ENCODE peak calls at places on chromosomes 5 and 9, in four cellular contexts. U, W, A and C are unnamed samples.

GRCh38 chr5:56814963-56815656 is at the start of gene MAP3K1:
- DNase-seq in U (peak; percentile 95), W (peak; percentile 55), A (peak; percentile 74), C (peak; percentile 84)

GRCh38 chr9:129174724-129175514 is 3.1 kb downstream of the IER5L start:
- DNase-seq in A (peak; percentile 24), W (peak; percentile 95), U (peak; percentile 19), C (peak; percentile 26)

GRCh38 chr9:92764381-92764987 is at the start of gene BICD2:
- DNase-seq in W (no peak), U (no peak), A (no peak), C (no peak)

GRCh38 chr9:6930827-6931226 is 173.1 kb downstream of the KDM4C start:
- DNase-seq in A (no peak), U (no peak), W (no peak), C (no peak)

GRCh38 chr5:1349246-1349645 is 4.3 kb upstream of the CLPTM1L start:
- DNase-seq in W (no peak), A (no peak), U (no peak), C (no peak)

GRCh38 chr9:36328798-36329411 is 70.7 kb upstream of the GNE start:
- DNase-seq in U (peak; percentile 52), W (peak; percentile 48), A (peak; percentile 17), C (peak; percentile 62)

GRCh38 chr5:58184910-58185309 is 275.0 kb downstream of the PLK2 start:
- DNase-seq in A (no peak), W (no peak), U (no peak), C (no peak)

GRCh38 chr5:111296570-111296969 is 72.4 kb downstream of the CAMK4 start:
- DNase-seq in W (no peak), U (no peak), A (no peak), C (no peak)

GRCh38 chr9:617441-618085 is 223.9 kb upstream of the DMRT1 start:
- DNase-seq in A (no peak), W (no peak), U (no peak), C (no peak)

GRCh38 chr9:135581636-135582426 is 20.3 kb downstream of the PAEP start:
- DNase-seq in W (no peak), A (no peak), U (no peak), C (no peak)

GRCh38 chr5:84091400-84091799 is 293.3 kb downstream of the EDIL3 start:
- DNase-seq in W (no peak), U (peak; percentile 38), A (no peak), C (peak; percentile 57)

GRCh38 chr9:34628656-34629491 is at the start of gene ARID3C:
- DNase-seq in U (peak; percentile 6), W (no peak), A (peak; percentile 34), C (peak; percentile 40)

GRCh38 chr5:102765350-102765749 is 10.2 kb downstream of the PAM start:
- DNase-seq in W (no peak), U (no peak), A (no peak), C (no peak)